ENCODE peak calls at places on chromosomes 1 and 21, in eight cellular contexts. One of them, this sample, is unnamed. For H3K4me1, the result is how much of the 10 kb centered on the place peaks cover.

GRCh38 chr1:17825273-17826164 is 70.4 kb downstream of the ACTL8 start:
- DNase-seq in tibial nerve: no peak
- DNase-seq in ovary: no peak
- DNase-seq in sigmoid colon: no peak
- DNase-seq in stomach: peak
- DNase-seq in upper lobe of left lung: no peak
- DNase-seq in GM12878: no peak
- DNase-seq in A549: no peak
- DNase-seq in this sample: no peak

GRCh38 chr1:25907473-25908058 is 1.3 kb upstream of the STMN1 start:
- DNase-seq in upper lobe of left lung: no peak
- DNase-seq in sigmoid colon: peak
- DNase-seq in A549: no peak
- DNase-seq in GM12878: no peak
- DNase-seq in stomach: no peak
- DNase-seq in tibial nerve: no peak
- DNase-seq in ovary: no peak
- DNase-seq in this sample: no peak

GRCh38 chr1:54475357-54476230 is 69.4 kb upstream of the SSBP3 start:
- DNase-seq in upper lobe of left lung: no peak
- DNase-seq in ovary: peak
- DNase-seq in stomach: no peak
- DNase-seq in GM12878: no peak
- DNase-seq in sigmoid colon: no peak
- DNase-seq in tibial nerve: no peak
- DNase-seq in A549: no peak
- DNase-seq in this sample: no peak

GRCh38 chr1:33348194-33348593 is 27.3 kb upstream of the A3GALT2 start:
- DNase-seq in upper lobe of left lung: no peak
- DNase-seq in ovary: no peak
- DNase-seq in sigmoid colon: peak
- DNase-seq in A549: no peak
- DNase-seq in stomach: no peak
- DNase-seq in GM12878: no peak
- DNase-seq in tibial nerve: no peak
- DNase-seq in this sample: no peak

GRCh38 chr21:42279888-42280287 is 35.3 kb downstream of the TFF3 start:
- DNase-seq in ovary: no peak
- DNase-seq in A549: no peak
- DNase-seq in GM12878: no peak
- DNase-seq in stomach: no peak
- DNase-seq in tibial nerve: no peak
- DNase-seq in upper lobe of left lung: no peak
- DNase-seq in sigmoid colon: no peak
- DNase-seq in this sample: no peak

GRCh38 chr1:161182214-161182613 is 4.9 kb upstream of the B4GALT3 start:
- DNase-seq in tibial nerve: no peak
- DNase-seq in ovary: no peak
- DNase-seq in GM12878: peak
- DNase-seq in upper lobe of left lung: no peak
- DNase-seq in A549: peak
- DNase-seq in sigmoid colon: no peak
- DNase-seq in stomach: no peak
- DNase-seq in this sample: no peak

GRCh38 chr1:206790502-206791250 is 18.4 kb upstream of the IL10 start:
- DNase-seq in A549: no peak
- DNase-seq in tibial nerve: no peak
- DNase-seq in upper lobe of left lung: no peak
- DNase-seq in GM12878: no peak
- DNase-seq in ovary: no peak
- DNase-seq in sigmoid colon: no peak
- DNase-seq in stomach: no peak
- DNase-seq in this sample: no peak

GRCh38 chr1:56446531-56447098 is 132.7 kb downstream of the PLPP3 start:
- DNase-seq in tibial nerve: peak
- DNase-seq in sigmoid colon: peak
- DNase-seq in ovary: peak
- DNase-seq in GM12878: no peak
- DNase-seq in A549: no peak
- DNase-seq in stomach: no peak
- DNase-seq in upper lobe of left lung: peak
- DNase-seq in this sample: peak

GRCh38 chr1:148162363-148162762 is 10.3 kb upstream of the NBPF11 start:
- DNase-seq in upper lobe of left lung: no peak
- DNase-seq in tibial nerve: no peak
- DNase-seq in stomach: no peak
- DNase-seq in GM12878: no peak
- DNase-seq in ovary: no peak
- DNase-seq in A549: no peak
- DNase-seq in sigmoid colon: no peak
- DNase-seq in this sample: no peak

GRCh38 chr21:39686636-39687035 is 58.3 kb upstream of the IGSF5 start:
- DNase-seq in sigmoid colon: no peak
- DNase-seq in GM12878: no peak
- DNase-seq in upper lobe of left lung: no peak
- DNase-seq in stomach: no peak
- DNase-seq in tibial nerve: no peak
- DNase-seq in A549: no peak
- DNase-seq in ovary: no peak
- DNase-seq in this sample: peak

GRCh38 chr1:48675251-48675650 is 101.4 kb downstream of the BEND5 start:
- DNase-seq in stomach: no peak
- DNase-seq in A549: no peak
- DNase-seq in upper lobe of left lung: no peak
- DNase-seq in sigmoid colon: no peak
- DNase-seq in tibial nerve: no peak
- DNase-seq in ovary: no peak
- DNase-seq in GM12878: no peak
- DNase-seq in this sample: no peak

GRCh38 chr1:48674641-48675040 is 102.0 kb downstream of the BEND5 start:
- DNase-seq in sigmoid colon: no peak
- DNase-seq in GM12878: no peak
- DNase-seq in upper lobe of left lung: no peak
- DNase-seq in ovary: no peak
- DNase-seq in stomach: no peak
- DNase-seq in A549: no peak
- DNase-seq in tibial nerve: no peak
- DNase-seq in this sample: no peak

GRCh38 chr1:48676376-48676775 is 100.3 kb downstream of the BEND5 start:
- DNase-seq in tibial nerve: no peak
- DNase-seq in GM12878: no peak
- DNase-seq in stomach: no peak
- DNase-seq in A549: no peak
- DNase-seq in sigmoid colon: no peak
- DNase-seq in upper lobe of left lung: no peak
- DNase-seq in ovary: no peak
- DNase-seq in this sample: no peak

GRCh38 chr1:48671578-48671977 is 105.1 kb downstream of the BEND5 start:
- DNase-seq in GM12878: no peak
- DNase-seq in A549: no peak
- DNase-seq in ovary: no peak
- DNase-seq in stomach: no peak
- DNase-seq in sigmoid colon: no peak
- DNase-seq in upper lobe of left lung: no peak
- DNase-seq in tibial nerve: no peak
- DNase-seq in this sample: no peak

GRCh38 chr1:48673725-48674124 is 103.0 kb downstream of the BEND5 start:
- DNase-seq in tibial nerve: no peak
- DNase-seq in ovary: no peak
- DNase-seq in GM12878: no peak
- DNase-seq in stomach: no peak
- DNase-seq in A549: peak
- DNase-seq in sigmoid colon: no peak
- DNase-seq in upper lobe of left lung: no peak
- DNase-seq in this sample: no peak
- TF ChIP-seq EP300 in tibial nerve: no peak
- TF ChIP-seq EP300 in ovary: no peak
- TF ChIP-seq EP300 in GM12878: no peak
- TF ChIP-seq EP300 in stomach: no peak
- TF ChIP-seq EP300 in A549: no peak
- TF ChIP-seq EP300 in sigmoid colon: no peak
- TF ChIP-seq EP300 in upper lobe of left lung: no peak
- TF ChIP-seq EP300 in this sample: no peak

GRCh38 chr1:1858382-1859086 is 32.4 kb downstream of the GNB1 start:
- DNase-seq in GM12878: no peak
- DNase-seq in upper lobe of left lung: peak
- DNase-seq in A549: peak
- DNase-seq in ovary: peak
- DNase-seq in sigmoid colon: peak
- DNase-seq in tibial nerve: peak
- DNase-seq in stomach: peak
- DNase-seq in this sample: peak
- H3K4me1 ChIP-seq in GM12878: under half
- H3K4me1 ChIP-seq in upper lobe of left lung: half or more
- H3K4me1 ChIP-seq in A549: half or more
- H3K4me1 ChIP-seq in ovary: under half
- H3K4me1 ChIP-seq in sigmoid colon: half or more
- H3K4me1 ChIP-seq in tibial nerve: half or more
- H3K4me1 ChIP-seq in stomach: half or more
- H3K4me1 ChIP-seq in this sample: half or more

GRCh38 chr1:36321119-36321951 is 2.1 kb downstream of the EVA1B start:
- DNase-seq in GM12878: no peak
- DNase-seq in sigmoid colon: peak
- DNase-seq in tibial nerve: peak
- DNase-seq in A549: peak
- DNase-seq in upper lobe of left lung: peak
- DNase-seq in stomach: peak
- DNase-seq in ovary: peak
- DNase-seq in this sample: peak
- TF ChIP-seq POLR2A in GM12878: no peak
- TF ChIP-seq POLR2A in sigmoid colon: no peak
- TF ChIP-seq POLR2A in tibial nerve: peak
- TF ChIP-seq POLR2A in A549: no peak
- TF ChIP-seq POLR2A in upper lobe of left lung: no peak
- TF ChIP-seq POLR2A in stomach: no peak
- TF ChIP-seq POLR2A in ovary: peak
- TF ChIP-seq POLR2A in this sample: peak

DNA sequence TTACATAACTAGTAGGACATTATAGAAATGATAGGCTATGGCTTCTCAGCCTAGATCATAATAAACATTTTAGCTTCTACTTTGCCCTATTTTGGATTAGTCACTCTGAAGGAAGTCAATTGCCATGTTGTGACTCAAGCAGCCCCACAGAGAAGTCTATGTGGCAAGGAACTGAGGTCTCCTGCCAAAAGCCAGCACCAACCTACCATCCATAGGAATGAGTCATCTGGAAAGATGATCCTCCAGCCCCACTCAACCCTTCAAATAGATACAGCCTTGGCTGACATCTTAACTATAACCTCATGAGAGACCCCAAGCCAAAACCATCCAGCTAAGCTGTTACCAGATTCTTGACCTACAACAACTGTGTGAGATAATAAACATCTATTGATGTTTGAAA is 76.3 kb upstream of the BEND5 start:
- DNase-seq in ovary: no peak
- DNase-seq in upper lobe of left lung: no peak
- DNase-seq in sigmoid colon: no peak
- DNase-seq in GM12878: no peak
- DNase-seq in tibial nerve: no peak
- DNase-seq in stomach: no peak
- DNase-seq in A549: peak
- DNase-seq in this sample: no peak
- TF ChIP-seq EP300 in ovary: no peak
- TF ChIP-seq EP300 in upper lobe of left lung: no peak
- TF ChIP-seq EP300 in sigmoid colon: no peak
- TF ChIP-seq EP300 in GM12878: no peak
- TF ChIP-seq EP300 in tibial nerve: no peak
- TF ChIP-seq EP300 in stomach: no peak
- TF ChIP-seq EP300 in A549: no peak
- TF ChIP-seq EP300 in this sample: no peak

GRCh38 chr1:180239145-180240096 is 9.4 kb downstream of the LHX4 start:
- DNase-seq in GM12878: no peak
- DNase-seq in stomach: no peak
- DNase-seq in tibial nerve: no peak
- DNase-seq in upper lobe of left lung: no peak
- DNase-seq in ovary: no peak
- DNase-seq in A549: no peak
- DNase-seq in sigmoid colon: peak
- DNase-seq in this sample: no peak

GRCh38 chr1:180237850-180238476 is 7.9 kb downstream of the LHX4 start:
- DNase-seq in ovary: no peak
- DNase-seq in GM12878: no peak
- DNase-seq in sigmoid colon: no peak
- DNase-seq in upper lobe of left lung: no peak
- DNase-seq in tibial nerve: no peak
- DNase-seq in stomach: no peak
- DNase-seq in A549: no peak
- DNase-seq in this sample: no peak

GRCh38 chr1:180236698-180237509 is 6.8 kb downstream of the LHX4 start:
- DNase-seq in sigmoid colon: peak
- DNase-seq in stomach: no peak
- DNase-seq in A549: no peak
- DNase-seq in ovary: no peak
- DNase-seq in GM12878: no peak
- DNase-seq in upper lobe of left lung: no peak
- DNase-seq in tibial nerve: no peak
- DNase-seq in this sample: no peak

GRCh38 chr1:180235502-180236239 is 5.6 kb downstream of the LHX4 start:
- DNase-seq in stomach: no peak
- DNase-seq in A549: no peak
- DNase-seq in sigmoid colon: peak
- DNase-seq in upper lobe of left lung: no peak
- DNase-seq in GM12878: no peak
- DNase-seq in ovary: no peak
- DNase-seq in tibial nerve: no peak
- DNase-seq in this sample: no peak

GRCh38 chr1:180238675-180239074 is 8.6 kb downstream of the LHX4 start:
- DNase-seq in GM12878: no peak
- DNase-seq in ovary: no peak
- DNase-seq in tibial nerve: no peak
- DNase-seq in sigmoid colon: peak
- DNase-seq in upper lobe of left lung: no peak
- DNase-seq in stomach: no peak
- DNase-seq in A549: no peak
- DNase-seq in this sample: no peak
- H3K4me1 ChIP-seq in GM12878: under half
- H3K4me1 ChIP-seq in ovary: under half
- H3K4me1 ChIP-seq in tibial nerve: under half
- H3K4me1 ChIP-seq in sigmoid colon: under half
- H3K4me1 ChIP-seq in upper lobe of left lung: under half
- H3K4me1 ChIP-seq in stomach: under half
- H3K4me1 ChIP-seq in A549: under half
- H3K4me1 ChIP-seq in this sample: under half

This sample was measured in transverse colon.